ENCODE peak calls at places on chromosomes 1 and 21, in five cellular contexts. One of them, this sample, is unnamed.
A peak's percentile ranks its signal among the peaks of the same experiment; 100 is the strongest.

GRCh38 chr21:46325073-46325912 is 1.3 kb downstream of the PCNT start:
- DNase-seq in H9: peak; percentile 75
- DNase-seq in mesendoderm: peak; percentile 88
- DNase-seq in neuronal stem cell: peak; percentile 38
- DNase-seq in mesenchymal stem cell: peak; percentile 71
- DNase-seq in this sample: peak; percentile 47

GRCh38 chr1:201142854-201143725 is 11.2 kb downstream of the TMEM9 start:
- DNase-seq in H9: no peak
- DNase-seq in mesendoderm: no peak
- DNase-seq in neuronal stem cell: no peak
- DNase-seq in mesenchymal stem cell: no peak
- DNase-seq in this sample: no peak

GRCh38 chr21:18170829-18171228 is 73.8 kb upstream of the CHODL start:
- DNase-seq in H9: no peak
- DNase-seq in mesendoderm: no peak
- DNase-seq in neuronal stem cell: no peak
- DNase-seq in mesenchymal stem cell: no peak
- DNase-seq in this sample: no peak

GRCh38 chr21:31911138-31911907 is 38.5 kb downstream of the HUNK start:
- DNase-seq in H9: no peak
- DNase-seq in mesendoderm: peak; percentile 91
- DNase-seq in neuronal stem cell: no peak
- DNase-seq in mesenchymal stem cell: peak; percentile 88
- DNase-seq in this sample: peak; percentile 86

GRCh38 chr1:101526813-101527212 is 290.0 kb downstream of the S1PR1 start:
- DNase-seq in H9: no peak
- DNase-seq in mesendoderm: no peak
- DNase-seq in neuronal stem cell: no peak
- DNase-seq in mesenchymal stem cell: no peak
- DNase-seq in this sample: no peak

GRCh38 chr1:234601217-234602017 is 8.6 kb downstream of the IRF2BP2 start:
- DNase-seq in H9: no peak
- DNase-seq in mesendoderm: peak; percentile 76
- DNase-seq in neuronal stem cell: no peak
- DNase-seq in mesenchymal stem cell: peak; percentile 78
- DNase-seq in this sample: peak; percentile 66

GRCh38 chr1:18592368-18592767 is 38.3 kb upstream of the PAX7 start:
- DNase-seq in H9: no peak
- DNase-seq in mesendoderm: peak; percentile 41
- DNase-seq in neuronal stem cell: no peak
- DNase-seq in mesenchymal stem cell: no peak
- DNase-seq in this sample: no peak

GRCh38 chr21:45906859-45907258 is 74.7 kb upstream of the COL6A1 start:
- DNase-seq in H9: no peak
- DNase-seq in mesendoderm: no peak
- DNase-seq in neuronal stem cell: no peak
- DNase-seq in mesenchymal stem cell: no peak
- DNase-seq in this sample: no peak

GRCh38 chr1:23198373-23198772 is 18.9 kb downstream of the HTR1D start:
- DNase-seq in H9: no peak
- DNase-seq in mesendoderm: no peak
- DNase-seq in neuronal stem cell: no peak
- DNase-seq in mesenchymal stem cell: peak; percentile 96
- DNase-seq in this sample: peak; percentile 97

GRCh38 chr1:229758101-229759036 is 132.3 kb downstream of the URB2 start:
- DNase-seq in H9: no peak
- DNase-seq in mesendoderm: peak; percentile 6
- DNase-seq in neuronal stem cell: no peak
- DNase-seq in mesenchymal stem cell: no peak
- DNase-seq in this sample: peak; percentile 1

GRCh38 chr1:42081475-42081874 is 71.7 kb upstream of the GUCA2B start:
- DNase-seq in H9: no peak
- DNase-seq in mesendoderm: no peak
- DNase-seq in neuronal stem cell: no peak
- DNase-seq in mesenchymal stem cell: no peak
- DNase-seq in this sample: no peak

GRCh38 chr1:940121-941026 is 16.7 kb downstream of the SAMD11 start:
- DNase-seq in H9: no peak
- DNase-seq in mesendoderm: peak; percentile 80
- DNase-seq in neuronal stem cell: no peak
- DNase-seq in mesenchymal stem cell: peak; percentile 71
- DNase-seq in this sample: peak; percentile 62

GRCh38 chr1:215923129-215923824 is 356.2 kb downstream of the KCTD3 start:
- DNase-seq in H9: no peak
- DNase-seq in mesendoderm: peak; percentile 18
- DNase-seq in neuronal stem cell: no peak
- DNase-seq in mesenchymal stem cell: peak; percentile 23
- DNase-seq in this sample: peak; percentile 44

GRCh38 chr1:192227330-192227729 is 69.1 kb downstream of the RGS18 start:
- DNase-seq in H9: no peak
- DNase-seq in mesendoderm: no peak
- DNase-seq in neuronal stem cell: no peak
- DNase-seq in mesenchymal stem cell: no peak
- DNase-seq in this sample: no peak

GRCh38 chr1:188826800-188827199 is 1650.9 kb downstream of the BRINP3 start:
- DNase-seq in H9: no peak
- DNase-seq in mesendoderm: no peak
- DNase-seq in neuronal stem cell: no peak
- DNase-seq in mesenchymal stem cell: no peak
- DNase-seq in this sample: no peak

GRCh38 chr1:234281826-234282489 is 91.3 kb upstream of the COA6 start:
- DNase-seq in H9: no peak
- DNase-seq in mesendoderm: peak; percentile 90
- DNase-seq in neuronal stem cell: peak; percentile 14
- DNase-seq in mesenchymal stem cell: no peak
- DNase-seq in this sample: no peak

GRCh38 chr1:906532-907420 is 16.9 kb upstream of the SAMD11 start:
- DNase-seq in H9: peak; percentile 28
- DNase-seq in mesendoderm: no peak
- DNase-seq in neuronal stem cell: no peak
- DNase-seq in mesenchymal stem cell: peak; percentile 46
- DNase-seq in this sample: peak; percentile 64

GRCh38 chr1:33118274-33118673 is 37.3 kb downstream of the AZIN2 start:
- DNase-seq in H9: no peak
- DNase-seq in mesendoderm: no peak
- DNase-seq in neuronal stem cell: no peak
- DNase-seq in mesenchymal stem cell: no peak
- DNase-seq in this sample: no peak

GRCh38 chr1:89938171-89939055 is 56.5 kb upstream of the ZNF326 start:
- DNase-seq in H9: no peak
- DNase-seq in mesendoderm: peak; percentile 65
- DNase-seq in neuronal stem cell: no peak
- DNase-seq in mesenchymal stem cell: peak; percentile 53
- DNase-seq in this sample: peak; percentile 48

GRCh38 chr1:96843196-96843595 is 121.6 kb downstream of the PTBP2 start:
- DNase-seq in H9: no peak
- DNase-seq in mesendoderm: no peak
- DNase-seq in neuronal stem cell: no peak
- DNase-seq in mesenchymal stem cell: peak; percentile 76
- DNase-seq in this sample: peak; percentile 57

GRCh38 chr1:6148497-6149241 is 31.5 kb downstream of the CHD5 start:
- DNase-seq in H9: peak; percentile 94
- DNase-seq in mesendoderm: peak; percentile 88
- DNase-seq in neuronal stem cell: peak; percentile 80
- DNase-seq in mesenchymal stem cell: peak; percentile 11
- DNase-seq in this sample: no peak

GRCh38 chr1:94840811-94841210 is 20.7 kb downstream of the SLC44A3 start:
- DNase-seq in H9: no peak
- DNase-seq in mesendoderm: no peak
- DNase-seq in neuronal stem cell: no peak
- DNase-seq in mesenchymal stem cell: no peak
- DNase-seq in this sample: no peak

GRCh38 chr21:44637018-44637850 is at the start of gene KRTAP10-10:
- DNase-seq in H9: peak; percentile 28
- DNase-seq in mesendoderm: no peak
- DNase-seq in neuronal stem cell: no peak
- DNase-seq in mesenchymal stem cell: no peak
- DNase-seq in this sample: no peak

GRCh38 chr1:227758366-227758765 is 23.1 kb downstream of the SNAP47 start:
- DNase-seq in H9: no peak
- DNase-seq in mesendoderm: no peak
- DNase-seq in neuronal stem cell: no peak
- DNase-seq in mesenchymal stem cell: no peak
- DNase-seq in this sample: no peak

GRCh38 chr1:15848143-15848928 is 829 bp downstream of the SPEN start:
- DNase-seq in H9: peak; percentile 50
- DNase-seq in mesendoderm: peak; percentile 48
- DNase-seq in neuronal stem cell: no peak
- DNase-seq in mesenchymal stem cell: peak; percentile 59
- DNase-seq in this sample: peak; percentile 23

GRCh38 chr21:37631319-37632117 is 264.9 kb downstream of the DYRK1A start:
- DNase-seq in H9: peak; percentile 63
- DNase-seq in mesendoderm: peak; percentile 66
- DNase-seq in neuronal stem cell: peak; percentile 27
- DNase-seq in mesenchymal stem cell: peak; percentile 25
- DNase-seq in this sample: no peak

GRCh38 chr1:167862432-167863076 is 51.4 kb downstream of the ADCY10 start:
- DNase-seq in H9: no peak
- DNase-seq in mesendoderm: no peak
- DNase-seq in neuronal stem cell: no peak
- DNase-seq in mesenchymal stem cell: peak; percentile 54
- DNase-seq in this sample: peak; percentile 90

GRCh38 chr1:167860231-167860923 is 53.6 kb downstream of the ADCY10 start:
- DNase-seq in H9: no peak
- DNase-seq in mesendoderm: no peak
- DNase-seq in neuronal stem cell: no peak
- DNase-seq in mesenchymal stem cell: no peak
- DNase-seq in this sample: peak; percentile 69

GRCh38 chr1:167861664-167862381 is 52.1 kb downstream of the ADCY10 start:
- DNase-seq in H9: no peak
- DNase-seq in mesendoderm: peak; percentile 38
- DNase-seq in neuronal stem cell: no peak
- DNase-seq in mesenchymal stem cell: no peak
- DNase-seq in this sample: no peak

GRCh38 chr1:167864392-167864992 is 49.4 kb downstream of the ADCY10 start:
- DNase-seq in H9: no peak
- DNase-seq in mesendoderm: no peak
- DNase-seq in neuronal stem cell: no peak
- DNase-seq in mesenchymal stem cell: no peak
- DNase-seq in this sample: no peak

GRCh38 chr1:167863921-167864279 is 50.0 kb downstream of the ADCY10 start:
- DNase-seq in H9: no peak
- DNase-seq in mesendoderm: no peak
- DNase-seq in neuronal stem cell: no peak
- DNase-seq in mesenchymal stem cell: no peak
- DNase-seq in this sample: no peak
- H2BK15ac ChIP-seq in H9: no peak overlapping the region
- H2BK15ac ChIP-seq in mesendoderm: no peak overlapping the region
- H2BK15ac ChIP-seq in neuronal stem cell: no peak overlapping the region
- H2BK15ac ChIP-seq in mesenchymal stem cell: no peak overlapping the region
- H2BK15ac ChIP-seq in this sample: peak overlapping the region; percentile 80

GRCh38 chr1:2025491-2025981 is 6.4 kb downstream of the GABRD start:
- DNase-seq in H9: no peak
- DNase-seq in mesendoderm: no peak
- DNase-seq in neuronal stem cell: no peak
- DNase-seq in mesenchymal stem cell: no peak
- DNase-seq in this sample: no peak

GRCh38 chr1:2030076-2030870 is 11.1 kb downstream of the GABRD start:
- DNase-seq in H9: no peak
- DNase-seq in mesendoderm: no peak
- DNase-seq in neuronal stem cell: no peak
- DNase-seq in mesenchymal stem cell: no peak
- DNase-seq in this sample: no peak

GRCh38 chr1:2029561-2029960 is 10.4 kb downstream of the GABRD start:
- DNase-seq in H9: no peak
- DNase-seq in mesendoderm: no peak
- DNase-seq in neuronal stem cell: no peak
- DNase-seq in mesenchymal stem cell: no peak
- DNase-seq in this sample: no peak

GRCh38 chr1:2028870-2029560 is 9.9 kb downstream of the GABRD start:
- DNase-seq in H9: no peak
- DNase-seq in mesendoderm: no peak
- DNase-seq in neuronal stem cell: no peak
- DNase-seq in mesenchymal stem cell: no peak
- DNase-seq in this sample: no peak

DNA sequence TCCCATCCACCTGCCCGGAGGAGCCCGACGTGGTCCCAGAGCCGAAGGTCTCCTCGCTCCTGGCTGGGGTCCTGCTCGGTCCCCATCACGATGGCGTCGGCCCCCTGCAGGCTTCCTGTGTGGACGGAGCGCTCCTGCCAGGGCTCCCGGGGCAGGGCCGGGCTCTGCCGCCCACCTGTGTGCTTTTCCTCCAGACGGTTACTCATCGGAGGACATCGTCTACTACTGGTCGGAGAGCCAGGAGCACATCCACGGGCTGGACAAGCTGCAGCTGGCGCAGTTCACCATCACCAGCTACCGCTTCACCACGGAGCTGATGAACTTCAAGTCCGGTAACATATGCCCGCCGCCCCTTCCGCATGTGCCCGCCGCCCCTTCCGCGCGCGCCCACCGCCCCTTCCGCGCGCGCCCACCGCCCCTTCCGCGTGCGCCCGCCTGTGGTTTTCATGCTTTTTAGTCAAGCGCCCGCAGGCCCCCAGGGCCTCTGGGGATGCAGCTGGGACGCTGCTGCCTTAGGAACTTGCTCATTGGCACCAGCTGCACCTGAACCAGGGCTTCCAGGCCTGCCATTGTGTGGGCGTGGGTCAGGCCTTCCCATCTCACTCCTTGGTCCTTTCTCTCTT is 8.9 kb downstream of the GABRD start:
- DNase-seq in H9: no peak
- DNase-seq in mesendoderm: no peak
- DNase-seq in neuronal stem cell: no peak
- DNase-seq in mesenchymal stem cell: no peak
- DNase-seq in this sample: no peak
- H2BK15ac ChIP-seq in H9: no peak overlapping the region
- H2BK15ac ChIP-seq in mesendoderm: no peak overlapping the region
- H2BK15ac ChIP-seq in neuronal stem cell: no peak overlapping the region
- H2BK15ac ChIP-seq in mesenchymal stem cell: no peak overlapping the region
- H2BK15ac ChIP-seq in this sample: no peak overlapping the region

GRCh38 chr1:153968000-153968363 is 280 bp downstream of the CREB3L4 start:
- DNase-seq in H9: peak; percentile 61
- DNase-seq in mesendoderm: no peak
- DNase-seq in neuronal stem cell: no peak
- DNase-seq in mesenchymal stem cell: no peak
- DNase-seq in this sample: no peak
- H2BK15ac ChIP-seq in H9: no peak overlapping the region
- H2BK15ac ChIP-seq in mesendoderm: no peak overlapping the region
- H2BK15ac ChIP-seq in neuronal stem cell: peak overlapping the region; percentile 1
- H2BK15ac ChIP-seq in mesenchymal stem cell: no peak overlapping the region
- H2BK15ac ChIP-seq in this sample: no peak overlapping the region

DNA sequence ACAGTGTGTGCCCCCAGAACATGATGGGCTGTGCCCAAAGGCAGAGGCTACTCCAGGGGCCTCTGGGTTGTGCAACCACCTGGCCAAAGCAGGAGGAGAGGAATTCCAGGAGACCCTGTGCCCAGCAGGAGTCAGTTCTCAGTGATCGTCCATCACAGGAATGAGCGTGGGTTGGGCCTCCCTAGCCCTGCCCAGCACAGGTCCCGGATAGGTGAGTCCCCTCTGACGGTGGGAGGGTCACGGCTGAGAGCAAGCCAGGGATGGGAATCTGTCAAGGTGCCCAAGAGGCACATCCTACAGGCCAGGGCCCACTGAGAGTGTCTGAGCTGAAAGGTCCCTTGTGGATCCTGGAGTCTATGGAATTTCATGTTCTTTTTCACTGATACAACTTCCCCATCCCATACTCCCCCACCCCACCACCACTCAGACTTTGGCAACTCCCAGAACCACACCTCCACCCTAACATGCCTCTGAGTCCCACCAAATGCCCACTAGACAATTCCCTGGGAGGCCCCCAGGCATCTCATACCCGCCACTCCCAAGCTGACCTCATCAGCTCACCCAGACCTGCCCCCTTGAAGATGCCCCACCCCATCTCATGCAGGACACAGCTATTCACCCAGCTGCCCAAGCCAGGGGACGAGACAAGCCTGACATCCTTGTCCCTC is 3.1 kb downstream of the GJB4 start:
- DNase-seq in H9: no peak
- DNase-seq in mesendoderm: no peak
- DNase-seq in neuronal stem cell: no peak
- DNase-seq in mesenchymal stem cell: no peak
- DNase-seq in this sample: no peak
- H2BK15ac ChIP-seq in H9: no peak overlapping the region
- H2BK15ac ChIP-seq in mesendoderm: no peak overlapping the region
- H2BK15ac ChIP-seq in neuronal stem cell: no peak overlapping the region
- H2BK15ac ChIP-seq in mesenchymal stem cell: no peak overlapping the region
- H2BK15ac ChIP-seq in this sample: no peak overlapping the region

This sample was measured in IMR-90.